ENCODE peak calls at places on chromosome 18, in seven cellular contexts. H is stomach, E is hepatocyte, B is mesendoderm, V is neural progenitor cell, C is neuronal stem cell, Y is Caco-2. G is an unnamed sample. For H3K27me3 and H3K36me3, the result is how much of the 10 kb centered on the place peaks cover.

GRCh38 chr18:13464432-13465125 is 246.0 kb downstream of the LDLRAD4 start:
- DNase-seq in H (peak), E (no peak), B (no peak), V (no peak), C (no peak), Y (no peak), G (peak)

GRCh38 chr18:77487951-77488740 is 238.5 kb downstream of the GALR1 start:
- DNase-seq in H (no peak), E (no peak), B (no peak), V (no peak), C (no peak), Y (no peak), G (no peak)

GRCh38 chr18:77132369-77133050 is at the start of gene MBP:
- DNase-seq in H (peak), E (peak), B (peak), V (peak), C (no peak), Y (peak), G (no peak)

GRCh38 chr18:13376841-13377351 is 158.3 kb downstream of the LDLRAD4 start:
- DNase-seq in H (no peak), E (no peak), B (no peak), V (no peak), C (no peak), Y (no peak), G (no peak)

GRCh38 chr18:78698914-78699313 is 280.7 kb upstream of the SALL3 start:
- DNase-seq in H (no peak), E (no peak), B (no peak), V (no peak), C (no peak), Y (no peak), G (no peak)

GRCh38 chr18:79059456-79059855 is 9.7 kb upstream of the ATP9B start:
- DNase-seq in H (no peak), E (no peak), B (no peak), V (no peak), C (no peak), Y (no peak), G (no peak)

GRCh38 chr18:28176674-28176932 is 327 bp downstream of the CDH2 start:
- DNase-seq in H (no peak), E (no peak), B (no peak), V (no peak), C (no peak), Y (no peak), G (peak)

GRCh38 chr18:52228158-52228557 is 111.8 kb upstream of the DCC start:
- DNase-seq in H (no peak), E (no peak), B (no peak), V (peak), C (no peak), Y (no peak), G (no peak)

GRCh38 chr18:77528877-77529276 is 279.2 kb downstream of the GALR1 start:
- DNase-seq in H (no peak), E (no peak), B (no peak), V (no peak), C (no peak), Y (no peak), G (no peak)

GRCh38 chr18:24677011-24677410 is 216.6 kb downstream of the HRH4 start:
- DNase-seq in H (no peak), E (no peak), B (no peak), V (no peak), C (no peak), Y (no peak), G (peak)

GRCh38 chr18:69998523-69998987 is 50.9 kb upstream of the CD226 start:
- DNase-seq in H (no peak), E (no peak), B (no peak), V (no peak), C (no peak), Y (no peak), G (no peak)

GRCh38 chr18:21914739-21915319 is 174.2 kb downstream of the MIB1 start:
- DNase-seq in H (no peak), E (peak), B (peak), V (peak), C (peak), Y (peak), G (peak)

GRCh38 chr18:24924066-24924716 is 427.8 kb downstream of the ZNF521 start:
- DNase-seq in H (no peak), E (no peak), B (peak), V (peak), C (no peak), Y (no peak), G (no peak)

GRCh38 chr18:48514786-48515185 is 24.0 kb upstream of the CTIF start:
- DNase-seq in H (no peak), E (no peak), B (no peak), V (peak), C (no peak), Y (no peak), G (peak)

GRCh38 chr18:26309283-26309682 is 83.0 kb downstream of the TAF4B start:
- DNase-seq in H (no peak), E (no peak), B (no peak), V (no peak), C (no peak), Y (no peak), G (no peak)

GRCh38 chr18:54147439-54147838 is 77.0 kb downstream of the MBD2 start:
- DNase-seq in H (no peak), E (no peak), B (no peak), V (no peak), C (no peak), Y (no peak), G (no peak)

GRCh38 chr18:9322730-9323129 is 11.8 kb upstream of the TWSG1 start:
- DNase-seq in H (no peak), E (no peak), B (no peak), V (no peak), C (no peak), Y (no peak), G (no peak)

GRCh38 chr18:62606106-62606505 is 83.3 kb downstream of the ZCCHC2 start:
- DNase-seq in H (no peak), E (no peak), B (no peak), V (no peak), C (no peak), Y (no peak), G (peak)

GRCh38 chr18:45666520-45666919 is 51.2 kb downstream of the SLC14A2 start:
- DNase-seq in H (no peak), E (no peak), B (no peak), V (no peak), C (no peak), Y (no peak), G (no peak)
- H3K4me3 ChIP-seq in H (no peak), E (no peak), B (no peak), V (no peak), C (no peak), Y (no peak), G (no peak)

GRCh38 chr18:505483-506122 is 5.1 kb upstream of the COLEC12 start:
- DNase-seq in H (no peak), E (no peak), B (peak), V (no peak), C (no peak), Y (no peak), G (no peak)

GRCh38 chr18:506264-506663 is 5.8 kb upstream of the COLEC12 start:
- DNase-seq in H (no peak), E (no peak), B (peak), V (no peak), C (no peak), Y (no peak), G (no peak)

GRCh38 chr18:501406-501714 is 859 bp upstream of the COLEC12 start:
- DNase-seq in H (no peak), E (no peak), B (peak), V (peak), C (no peak), Y (no peak), G (no peak)

DNA sequence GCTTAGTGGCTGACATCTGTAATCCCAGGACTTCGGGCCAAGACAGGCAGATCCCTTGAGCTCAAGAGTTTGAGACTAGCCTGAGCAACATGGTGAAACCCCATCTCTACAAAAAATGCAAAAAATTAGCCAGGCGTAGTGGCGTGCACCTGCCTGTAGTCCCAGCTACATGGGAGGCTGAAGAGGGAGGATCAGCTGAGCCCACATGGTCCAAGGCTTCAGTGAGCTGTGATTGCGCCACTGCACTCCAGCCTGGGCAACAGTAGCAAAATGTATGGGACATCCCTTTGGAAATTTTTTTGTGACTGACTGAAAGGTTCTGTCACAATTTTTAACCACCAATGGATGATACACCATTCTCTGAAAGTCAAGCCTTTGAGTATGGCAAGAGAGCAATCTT is 6.3 kb upstream of the COLEC12 start:
- DNase-seq in H (no peak), E (no peak), B (no peak), V (no peak), C (no peak), Y (no peak), G (no peak)
- H3K27me3 ChIP-seq in H (under half), E (under half), B (under half), V (under half), C (under half), Y (under half), G (under half)

DNA sequence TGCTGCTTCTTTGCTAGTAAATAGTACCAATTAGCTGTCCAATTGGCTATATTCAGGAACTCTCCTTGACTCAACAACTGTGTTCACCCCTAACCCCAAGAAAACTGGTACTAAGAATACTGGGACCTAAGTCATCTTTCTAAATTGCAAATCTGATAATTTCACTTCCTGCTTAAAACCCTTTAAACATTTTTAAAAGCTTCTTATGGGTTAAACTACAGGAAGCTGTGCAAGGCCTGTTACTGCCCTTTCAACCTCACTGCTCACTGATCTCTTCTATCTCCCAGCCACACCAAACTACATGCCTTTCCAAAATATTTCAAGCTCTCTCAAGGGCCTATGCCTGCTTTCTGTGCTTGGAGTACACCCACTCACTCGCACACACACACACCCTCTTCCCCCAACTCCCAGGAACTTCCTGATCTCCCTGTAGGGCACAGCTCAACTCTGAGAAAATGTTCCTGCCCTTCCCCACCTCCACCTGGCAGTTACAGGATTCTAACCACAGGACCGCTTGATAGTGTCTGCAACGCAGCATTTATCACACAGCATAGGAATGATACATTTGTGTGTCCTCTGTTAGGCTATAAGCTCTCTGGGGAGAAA is 6.7 kb downstream of the LMAN1 start:
- DNase-seq in H (no peak), E (no peak), B (no peak), V (no peak), C (no peak), Y (no peak), G (no peak)
- H3K36me3 ChIP-seq in H (half or more), E (under half), B (under half), V (half or more), C (under half), Y (under half), G (half or more)

GRCh38 chr18:11995445-11996189 is 14.3 kb downstream of the IMPA2 start:
- DNase-seq in H (peak), E (peak), B (peak), V (peak), C (peak), Y (peak), G (peak)
- H3K4me3 ChIP-seq in H (no peak), E (no peak), B (no peak), V (no peak), C (no peak), Y (no peak), G (no peak)

GRCh38 chr18:1541478-1541877 is 636.8 kb downstream of the ADCYAP1 start:
- DNase-seq in H (no peak), E (no peak), B (peak), V (no peak), C (no peak), Y (no peak), G (no peak)
- H3K27me3 ChIP-seq in H (under half), E (under half), B (under half), V (under half), C (under half), Y (under half), G (under half)

DNA sequence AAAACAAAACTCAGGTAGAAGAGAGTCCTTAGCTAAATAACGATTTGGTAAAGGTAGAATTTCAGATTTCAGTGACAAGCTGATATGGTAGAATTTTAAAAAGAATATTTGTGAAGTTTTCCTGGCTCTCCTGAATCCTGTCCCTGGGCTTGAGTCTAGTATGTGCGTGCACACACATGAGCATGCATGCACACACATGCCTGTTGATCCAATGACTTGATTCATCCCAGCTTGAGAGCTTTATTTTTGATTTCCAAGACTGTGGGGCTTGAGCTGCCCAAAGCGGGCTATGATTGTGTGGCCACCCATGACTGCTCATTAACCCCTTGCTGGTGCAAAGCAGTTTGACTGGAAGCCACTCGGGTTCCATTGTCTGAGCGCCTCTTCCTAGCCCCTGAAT is 9.0 kb downstream of the LIPG start:
- DNase-seq in H (no peak), E (no peak), B (no peak), V (no peak), C (no peak), Y (no peak), G (no peak)
- H3K36me3 ChIP-seq in H (under half), E (under half), B (under half), V (under half), C (under half), Y (under half), G (under half)

DNA sequence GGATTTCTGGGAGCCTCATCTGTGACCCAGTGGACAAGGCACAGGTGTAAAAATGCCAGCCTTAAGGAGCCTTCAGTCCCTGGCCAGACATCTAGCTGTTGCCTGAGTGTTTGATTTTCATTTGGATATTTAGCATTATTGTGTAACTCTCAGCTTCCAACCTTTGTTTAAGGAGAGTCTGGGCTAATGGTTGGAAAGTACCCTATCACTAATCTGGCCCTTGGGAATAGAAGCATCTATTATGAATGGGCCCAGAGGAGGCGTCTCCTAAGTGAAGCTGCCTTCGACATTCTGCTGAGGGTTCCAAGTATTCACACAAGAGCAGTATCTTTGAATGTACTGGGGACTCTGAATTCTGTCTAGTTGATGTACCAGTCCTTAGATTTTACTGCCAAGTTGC is 7.1 kb upstream of the ANKRD29 start:
- DNase-seq in H (no peak), E (no peak), B (no peak), V (no peak), C (no peak), Y (no peak), G (no peak)
- H3K4me3 ChIP-seq in H (no peak), E (no peak), B (no peak), V (no peak), C (no peak), Y (no peak), G (no peak)